ENCODE peak calls at places on chromosomes 1 and 21, in seven cellular contexts. One of them, this sample, is unnamed.

GRCh38 chr1:221692643-221693042 is 49.2 kb downstream of the DUSP10 start:
- DNase-seq in hepatocyte: no peak
- DNase-seq in right lobe of liver: no peak
- DNase-seq in PC-9: no peak
- DNase-seq in tibial artery: no peak
- DNase-seq in cardiac muscle cell: no peak
- DNase-seq in GM12865: no peak
- DNase-seq in this sample: no peak

GRCh38 chr1:20439282-20439681 is 46.7 kb downstream of the CAMK2N1 start:
- DNase-seq in GM12865: no peak
- DNase-seq in right lobe of liver: no peak
- DNase-seq in hepatocyte: peak
- DNase-seq in tibial artery: no peak
- DNase-seq in PC-9: no peak
- DNase-seq in cardiac muscle cell: peak
- DNase-seq in this sample: no peak

GRCh38 chr21:26925122-26925521 is 41.8 kb downstream of the ADAMTS5 start:
- DNase-seq in cardiac muscle cell: no peak
- DNase-seq in GM12865: no peak
- DNase-seq in tibial artery: no peak
- DNase-seq in hepatocyte: no peak
- DNase-seq in PC-9: no peak
- DNase-seq in right lobe of liver: no peak
- DNase-seq in this sample: no peak

GRCh38 chr1:168643152-168643551 is 66.7 kb downstream of the XCL1 start:
- DNase-seq in hepatocyte: no peak
- DNase-seq in GM12865: no peak
- DNase-seq in tibial artery: no peak
- DNase-seq in cardiac muscle cell: no peak
- DNase-seq in right lobe of liver: no peak
- DNase-seq in PC-9: no peak
- DNase-seq in this sample: no peak

GRCh38 chr21:29237110-29238051 is 61.3 kb upstream of the BACH1 start:
- DNase-seq in right lobe of liver: no peak
- DNase-seq in PC-9: no peak
- DNase-seq in hepatocyte: no peak
- DNase-seq in GM12865: peak
- DNase-seq in cardiac muscle cell: no peak
- DNase-seq in tibial artery: peak
- DNase-seq in this sample: no peak

GRCh38 chr1:226046240-226046639 is 16.3 kb upstream of the H3-3A start:
- DNase-seq in tibial artery: no peak
- DNase-seq in cardiac muscle cell: no peak
- DNase-seq in PC-9: no peak
- DNase-seq in right lobe of liver: no peak
- DNase-seq in GM12865: no peak
- DNase-seq in hepatocyte: peak
- DNase-seq in this sample: no peak

GRCh38 chr1:154353460-154353904 is 28.2 kb downstream of the ATP8B2 start:
- DNase-seq in tibial artery: no peak
- DNase-seq in cardiac muscle cell: peak
- DNase-seq in hepatocyte: peak
- DNase-seq in GM12865: peak
- DNase-seq in PC-9: peak
- DNase-seq in right lobe of liver: peak
- DNase-seq in this sample: no peak

GRCh38 chr1:115261511-115261910 is 76.5 kb downstream of the NGF start:
- DNase-seq in tibial artery: no peak
- DNase-seq in right lobe of liver: no peak
- DNase-seq in hepatocyte: no peak
- DNase-seq in GM12865: no peak
- DNase-seq in PC-9: no peak
- DNase-seq in cardiac muscle cell: no peak
- DNase-seq in this sample: no peak

GRCh38 chr1:92291372-92291999 is 7.3 kb downstream of the GLMN start:
- DNase-seq in right lobe of liver: no peak
- DNase-seq in GM12865: peak
- DNase-seq in PC-9: peak
- DNase-seq in hepatocyte: peak
- DNase-seq in tibial artery: no peak
- DNase-seq in cardiac muscle cell: peak
- DNase-seq in this sample: peak

GRCh38 chr1:235553063-235553675 is 48.9 kb upstream of the B3GALNT2 start:
- DNase-seq in PC-9: no peak
- DNase-seq in right lobe of liver: no peak
- DNase-seq in cardiac muscle cell: no peak
- DNase-seq in tibial artery: no peak
- DNase-seq in hepatocyte: peak
- DNase-seq in GM12865: no peak
- DNase-seq in this sample: no peak

GRCh38 chr1:235556807-235557206 is 52.6 kb upstream of the B3GALNT2 start:
- DNase-seq in PC-9: no peak
- DNase-seq in right lobe of liver: no peak
- DNase-seq in tibial artery: no peak
- DNase-seq in hepatocyte: no peak
- DNase-seq in GM12865: no peak
- DNase-seq in cardiac muscle cell: no peak
- DNase-seq in this sample: no peak

GRCh38 chr1:235549361-235550139 is 45.3 kb upstream of the B3GALNT2 start:
- DNase-seq in PC-9: no peak
- DNase-seq in hepatocyte: no peak
- DNase-seq in tibial artery: no peak
- DNase-seq in right lobe of liver: no peak
- DNase-seq in cardiac muscle cell: no peak
- DNase-seq in GM12865: no peak
- DNase-seq in this sample: no peak

GRCh38 chr1:235557495-235557894 is 53.2 kb upstream of the B3GALNT2 start:
- DNase-seq in cardiac muscle cell: no peak
- DNase-seq in PC-9: no peak
- DNase-seq in right lobe of liver: no peak
- DNase-seq in hepatocyte: no peak
- DNase-seq in GM12865: no peak
- DNase-seq in tibial artery: no peak
- DNase-seq in this sample: no peak

DNA sequence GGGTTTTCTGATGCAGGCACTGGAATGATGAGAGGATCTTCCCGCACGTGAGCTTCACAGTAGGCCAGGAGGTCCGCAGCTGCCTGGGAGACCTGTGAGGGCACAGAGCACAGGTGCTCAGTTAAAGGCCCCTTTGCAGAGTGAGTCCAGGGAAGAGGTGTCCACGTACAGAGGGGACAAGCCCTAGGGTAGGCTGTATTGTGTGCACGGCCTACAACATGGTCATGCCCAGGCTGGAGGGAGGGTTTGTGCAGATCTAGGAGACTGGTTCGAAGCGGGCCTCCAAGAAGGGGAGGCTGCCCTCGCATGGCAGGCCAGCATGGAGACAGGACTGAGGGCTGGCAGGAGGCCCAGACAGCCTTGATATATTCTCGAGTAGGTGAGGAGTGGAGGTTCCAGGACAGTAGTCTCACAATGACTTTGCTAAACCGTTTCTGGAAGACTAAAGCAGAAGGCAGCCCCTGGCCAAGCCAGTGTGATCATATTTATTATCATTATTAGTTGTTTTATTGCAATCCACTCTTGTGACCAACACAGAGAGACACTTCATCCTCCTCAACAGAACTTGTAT is 48.0 kb upstream of the B3GALNT2 start:
- DNase-seq in cardiac muscle cell: no peak
- DNase-seq in hepatocyte: no peak
- DNase-seq in right lobe of liver: no peak
- DNase-seq in tibial artery: no peak
- DNase-seq in PC-9: no peak
- DNase-seq in GM12865: no peak
- DNase-seq in this sample: no peak
- TF ChIP-seq CTCF in cardiac muscle cell: no peak
- TF ChIP-seq CTCF in hepatocyte: no peak
- TF ChIP-seq CTCF in right lobe of liver: no peak
- TF ChIP-seq CTCF in tibial artery: no peak
- TF ChIP-seq CTCF in PC-9: no peak
- TF ChIP-seq CTCF in GM12865: no peak
- TF ChIP-seq CTCF in this sample: no peak

GRCh38 chr1:6245086-6245868 is 1.3 kb downstream of the HES3 start:
- DNase-seq in cardiac muscle cell: peak
- DNase-seq in right lobe of liver: peak
- DNase-seq in tibial artery: peak
- DNase-seq in hepatocyte: peak
- DNase-seq in PC-9: peak
- DNase-seq in GM12865: peak
- DNase-seq in this sample: peak
- H3K4me3 ChIP-seq in cardiac muscle cell: peak
- H3K4me3 ChIP-seq in right lobe of liver: no peak
- H3K4me3 ChIP-seq in tibial artery: no peak
- H3K4me3 ChIP-seq in hepatocyte: no peak
- H3K4me3 ChIP-seq in PC-9: peak
- H3K4me3 ChIP-seq in GM12865: peak
- H3K4me3 ChIP-seq in this sample: no peak

GRCh38 chr1:938711-939504 is 15.2 kb downstream of the SAMD11 start:
- DNase-seq in right lobe of liver: no peak
- DNase-seq in cardiac muscle cell: no peak
- DNase-seq in tibial artery: no peak
- DNase-seq in GM12865: no peak
- DNase-seq in hepatocyte: no peak
- DNase-seq in PC-9: no peak
- DNase-seq in this sample: no peak
- TF ChIP-seq CTCF in right lobe of liver: no peak
- TF ChIP-seq CTCF in cardiac muscle cell: no peak
- TF ChIP-seq CTCF in tibial artery: no peak
- TF ChIP-seq CTCF in GM12865: no peak
- TF ChIP-seq CTCF in hepatocyte: no peak
- TF ChIP-seq CTCF in PC-9: no peak
- TF ChIP-seq CTCF in this sample: no peak

GRCh38 chr1:161421456-161421855 is 53.8 kb upstream of the CFAP126 start:
- DNase-seq in hepatocyte: no peak
- DNase-seq in PC-9: no peak
- DNase-seq in GM12865: no peak
- DNase-seq in cardiac muscle cell: no peak
- DNase-seq in right lobe of liver: no peak
- DNase-seq in tibial artery: no peak
- DNase-seq in this sample: no peak
- H3K4me3 ChIP-seq in hepatocyte: peak
- H3K4me3 ChIP-seq in PC-9: peak
- H3K4me3 ChIP-seq in GM12865: peak
- H3K4me3 ChIP-seq in cardiac muscle cell: peak
- H3K4me3 ChIP-seq in right lobe of liver: no peak
- H3K4me3 ChIP-seq in tibial artery: no peak
- H3K4me3 ChIP-seq in this sample: peak

GRCh38 chr1:234069760-234070159 is 165.3 kb downstream of the SLC35F3 start:
- DNase-seq in PC-9: no peak
- DNase-seq in right lobe of liver: no peak
- DNase-seq in cardiac muscle cell: no peak
- DNase-seq in tibial artery: no peak
- DNase-seq in GM12865: peak
- DNase-seq in hepatocyte: no peak
- DNase-seq in this sample: peak
- TF ChIP-seq CTCF in PC-9: peak
- TF ChIP-seq CTCF in right lobe of liver: peak
- TF ChIP-seq CTCF in cardiac muscle cell: no peak
- TF ChIP-seq CTCF in tibial artery: no peak
- TF ChIP-seq CTCF in GM12865: peak
- TF ChIP-seq CTCF in hepatocyte: peak
- TF ChIP-seq CTCF in this sample: peak

GRCh38 chr1:206909167-206909882 is 12.1 kb downstream of the IL24 start:
- DNase-seq in PC-9: peak
- DNase-seq in cardiac muscle cell: peak
- DNase-seq in hepatocyte: peak
- DNase-seq in GM12865: no peak
- DNase-seq in tibial artery: no peak
- DNase-seq in right lobe of liver: peak
- DNase-seq in this sample: peak
- H3K4me3 ChIP-seq in PC-9: peak
- H3K4me3 ChIP-seq in cardiac muscle cell: peak
- H3K4me3 ChIP-seq in hepatocyte: peak
- H3K4me3 ChIP-seq in GM12865: no peak
- H3K4me3 ChIP-seq in tibial artery: peak
- H3K4me3 ChIP-seq in right lobe of liver: peak
- H3K4me3 ChIP-seq in this sample: peak

GRCh38 chr1:58035523-58035922 is 511.0 kb downstream of the OMA1 start:
- DNase-seq in tibial artery: no peak
- DNase-seq in PC-9: no peak
- DNase-seq in GM12865: no peak
- DNase-seq in hepatocyte: peak
- DNase-seq in right lobe of liver: no peak
- DNase-seq in cardiac muscle cell: peak
- DNase-seq in this sample: no peak
- TF ChIP-seq CTCF in tibial artery: no peak
- TF ChIP-seq CTCF in PC-9: no peak
- TF ChIP-seq CTCF in GM12865: peak
- TF ChIP-seq CTCF in hepatocyte: peak
- TF ChIP-seq CTCF in right lobe of liver: no peak
- TF ChIP-seq CTCF in cardiac muscle cell: peak
- TF ChIP-seq CTCF in this sample: peak

GRCh38 chr21:35981514-35982070 is 78.7 kb downstream of the SETD4 start:
- DNase-seq in cardiac muscle cell: no peak
- DNase-seq in PC-9: no peak
- DNase-seq in tibial artery: no peak
- DNase-seq in hepatocyte: no peak
- DNase-seq in GM12865: no peak
- DNase-seq in right lobe of liver: no peak
- DNase-seq in this sample: peak
- H3K4me3 ChIP-seq in cardiac muscle cell: no peak
- H3K4me3 ChIP-seq in PC-9: no peak
- H3K4me3 ChIP-seq in tibial artery: no peak
- H3K4me3 ChIP-seq in hepatocyte: no peak
- H3K4me3 ChIP-seq in GM12865: no peak
- H3K4me3 ChIP-seq in right lobe of liver: no peak
- H3K4me3 ChIP-seq in this sample: no peak

This sample was measured in LNCaP clone FGC.